ENCODE peak calls at places on chromosomes 16 and 17, in nine cellular contexts. One of them, this sample, is unnamed.

GRCh38 chr17:50613596-50613995 is 21.1 kb upstream of the ABCC3 start:
- DNase-seq in HL-60: no peak
- DNase-seq in GM23248: no peak
- DNase-seq in upper lobe of right lung: no peak
- DNase-seq in psoas muscle: no peak
- DNase-seq in endothelial cell of umbilical vein: peak; percentile 20
- DNase-seq in tibial nerve: no peak
- DNase-seq in cardiac muscle cell: peak; percentile 21
- DNase-seq in neuronal stem cell: no peak
- DNase-seq in this sample: no peak

GRCh38 chr17:77466596-77467223 is 325.9 kb downstream of the SEC14L1 start:
- DNase-seq in HL-60: no peak
- DNase-seq in GM23248: no peak
- DNase-seq in upper lobe of right lung: peak; percentile 60
- DNase-seq in psoas muscle: peak; percentile 52
- DNase-seq in endothelial cell of umbilical vein: no peak
- DNase-seq in tibial nerve: no peak
- DNase-seq in cardiac muscle cell: no peak
- DNase-seq in neuronal stem cell: no peak
- DNase-seq in this sample: no peak

GRCh38 chr17:68657166-68657940 is 56.2 kb upstream of the FAM20A start:
- DNase-seq in HL-60: no peak
- DNase-seq in GM23248: peak; percentile 57
- DNase-seq in upper lobe of right lung: no peak
- DNase-seq in psoas muscle: no peak
- DNase-seq in endothelial cell of umbilical vein: no peak
- DNase-seq in tibial nerve: no peak
- DNase-seq in cardiac muscle cell: no peak
- DNase-seq in neuronal stem cell: no peak
- DNase-seq in this sample: no peak

GRCh38 chr16:80751167-80751566 is 53.2 kb downstream of the CDYL2 start:
- DNase-seq in HL-60: no peak
- DNase-seq in GM23248: peak; percentile 72
- DNase-seq in upper lobe of right lung: no peak
- DNase-seq in psoas muscle: no peak
- DNase-seq in endothelial cell of umbilical vein: peak; percentile 51
- DNase-seq in tibial nerve: no peak
- DNase-seq in cardiac muscle cell: peak; percentile 80
- DNase-seq in neuronal stem cell: no peak
- DNase-seq in this sample: no peak

GRCh38 chr16:79071424-79071823 is 529.1 kb downstream of the MAF start:
- DNase-seq in HL-60: no peak
- DNase-seq in GM23248: no peak
- DNase-seq in upper lobe of right lung: no peak
- DNase-seq in psoas muscle: no peak
- DNase-seq in endothelial cell of umbilical vein: no peak
- DNase-seq in tibial nerve: peak; percentile 28
- DNase-seq in cardiac muscle cell: no peak
- DNase-seq in neuronal stem cell: no peak
- DNase-seq in this sample: no peak

GRCh38 chr17:4142107-4142900 is 526 bp downstream of the ZZEF1 start:
- DNase-seq in HL-60: no peak
- DNase-seq in GM23248: peak; percentile 78
- DNase-seq in upper lobe of right lung: peak; percentile 77
- DNase-seq in psoas muscle: peak; percentile 77
- DNase-seq in endothelial cell of umbilical vein: peak; percentile 49
- DNase-seq in tibial nerve: no peak
- DNase-seq in cardiac muscle cell: peak; percentile 44
- DNase-seq in neuronal stem cell: no peak
- DNase-seq in this sample: no peak

GRCh38 chr16:67917852-67918236 is 13.8 kb downstream of the CTRL start:
- DNase-seq in HL-60: no peak
- DNase-seq in GM23248: peak; percentile 97
- DNase-seq in upper lobe of right lung: no peak
- DNase-seq in psoas muscle: no peak
- DNase-seq in endothelial cell of umbilical vein: no peak
- DNase-seq in tibial nerve: no peak
- DNase-seq in cardiac muscle cell: no peak
- DNase-seq in neuronal stem cell: no peak
- DNase-seq in this sample: no peak

GRCh38 chr17:32302860-32303649 is 37.4 kb downstream of the RHBDL3 start:
- DNase-seq in HL-60: no peak
- DNase-seq in GM23248: no peak
- DNase-seq in upper lobe of right lung: no peak
- DNase-seq in psoas muscle: no peak
- DNase-seq in endothelial cell of umbilical vein: peak; percentile 28
- DNase-seq in tibial nerve: no peak
- DNase-seq in cardiac muscle cell: no peak
- DNase-seq in neuronal stem cell: no peak
- DNase-seq in this sample: no peak

GRCh38 chr16:80285089-80285488 is 255.7 kb upstream of the DYNLRB2 start:
- DNase-seq in HL-60: no peak
- DNase-seq in GM23248: peak; percentile 93
- DNase-seq in upper lobe of right lung: no peak
- DNase-seq in psoas muscle: no peak
- DNase-seq in endothelial cell of umbilical vein: no peak
- DNase-seq in tibial nerve: no peak
- DNase-seq in cardiac muscle cell: no peak
- DNase-seq in neuronal stem cell: no peak
- DNase-seq in this sample: no peak

GRCh38 chr16:67163164-67163902 is 1.2 kb upstream of the HSF4 start:
- DNase-seq in HL-60: no peak
- DNase-seq in GM23248: no peak
- DNase-seq in upper lobe of right lung: no peak
- DNase-seq in psoas muscle: peak; percentile 85
- DNase-seq in endothelial cell of umbilical vein: peak; percentile 55
- DNase-seq in tibial nerve: peak; percentile 16
- DNase-seq in cardiac muscle cell: peak; percentile 56
- DNase-seq in neuronal stem cell: no peak
- DNase-seq in this sample: no peak

GRCh38 chr16:77660311-77660710 is 62.0 kb upstream of the NUDT7 start:
- DNase-seq in HL-60: no peak
- DNase-seq in GM23248: peak; percentile 70
- DNase-seq in upper lobe of right lung: no peak
- DNase-seq in psoas muscle: no peak
- DNase-seq in endothelial cell of umbilical vein: peak; percentile 81
- DNase-seq in tibial nerve: no peak
- DNase-seq in cardiac muscle cell: peak; percentile 61
- DNase-seq in neuronal stem cell: peak; percentile 24
- DNase-seq in this sample: no peak

GRCh38 chr16:24838554-24839266 is 7.1 kb upstream of the SLC5A11 start:
- DNase-seq in HL-60: peak; percentile 62
- DNase-seq in GM23248: peak; percentile 88
- DNase-seq in upper lobe of right lung: no peak
- DNase-seq in psoas muscle: no peak
- DNase-seq in endothelial cell of umbilical vein: peak; percentile 91
- DNase-seq in tibial nerve: peak; percentile 39
- DNase-seq in cardiac muscle cell: peak; percentile 84
- DNase-seq in neuronal stem cell: no peak
- DNase-seq in this sample: peak; percentile 68

GRCh38 chr16:67841816-67842508 is at the start of gene THAP11:
- DNase-seq in HL-60: peak; percentile 96
- DNase-seq in GM23248: peak; percentile 99
- DNase-seq in upper lobe of right lung: peak; percentile 96
- DNase-seq in psoas muscle: peak; percentile 97
- DNase-seq in endothelial cell of umbilical vein: peak; percentile 95
- DNase-seq in tibial nerve: peak; percentile 95
- DNase-seq in cardiac muscle cell: peak; percentile 97
- DNase-seq in neuronal stem cell: peak; percentile 97
- DNase-seq in this sample: peak; percentile 97

GRCh38 chr17:57670769-57671545 is 74.1 kb downstream of the CCDC182 start:
- DNase-seq in HL-60: no peak
- DNase-seq in GM23248: peak; percentile 8
- DNase-seq in upper lobe of right lung: no peak
- DNase-seq in psoas muscle: no peak
- DNase-seq in endothelial cell of umbilical vein: no peak
- DNase-seq in tibial nerve: no peak
- DNase-seq in cardiac muscle cell: no peak
- DNase-seq in neuronal stem cell: no peak
- DNase-seq in this sample: peak; percentile 43

GRCh38 chr17:58246104-58246740 is 7.8 kb downstream of the LPO start:
- DNase-seq in HL-60: no peak
- DNase-seq in GM23248: no peak
- DNase-seq in upper lobe of right lung: no peak
- DNase-seq in psoas muscle: no peak
- DNase-seq in endothelial cell of umbilical vein: no peak
- DNase-seq in tibial nerve: no peak
- DNase-seq in cardiac muscle cell: no peak
- DNase-seq in neuronal stem cell: no peak
- DNase-seq in this sample: peak; percentile 36

GRCh38 chr16:52617591-52617990 is 70.6 kb upstream of the TOX3 start:
- DNase-seq in HL-60: no peak
- DNase-seq in GM23248: no peak
- DNase-seq in upper lobe of right lung: no peak
- DNase-seq in psoas muscle: no peak
- DNase-seq in endothelial cell of umbilical vein: no peak
- DNase-seq in tibial nerve: no peak
- DNase-seq in cardiac muscle cell: no peak
- DNase-seq in neuronal stem cell: no peak
- DNase-seq in this sample: no peak
- H3K4me3 ChIP-seq in HL-60: no peak overlapping the region
- H3K4me3 ChIP-seq in GM23248: no peak overlapping the region
- H3K4me3 ChIP-seq in upper lobe of right lung: no peak overlapping the region
- H3K4me3 ChIP-seq in psoas muscle: no peak overlapping the region
- H3K4me3 ChIP-seq in endothelial cell of umbilical vein: no peak overlapping the region
- H3K4me3 ChIP-seq in tibial nerve: no peak overlapping the region
- H3K4me3 ChIP-seq in cardiac muscle cell: no peak overlapping the region
- H3K4me3 ChIP-seq in neuronal stem cell: no peak overlapping the region
- H3K4me3 ChIP-seq in this sample: no peak overlapping the region

DNA sequence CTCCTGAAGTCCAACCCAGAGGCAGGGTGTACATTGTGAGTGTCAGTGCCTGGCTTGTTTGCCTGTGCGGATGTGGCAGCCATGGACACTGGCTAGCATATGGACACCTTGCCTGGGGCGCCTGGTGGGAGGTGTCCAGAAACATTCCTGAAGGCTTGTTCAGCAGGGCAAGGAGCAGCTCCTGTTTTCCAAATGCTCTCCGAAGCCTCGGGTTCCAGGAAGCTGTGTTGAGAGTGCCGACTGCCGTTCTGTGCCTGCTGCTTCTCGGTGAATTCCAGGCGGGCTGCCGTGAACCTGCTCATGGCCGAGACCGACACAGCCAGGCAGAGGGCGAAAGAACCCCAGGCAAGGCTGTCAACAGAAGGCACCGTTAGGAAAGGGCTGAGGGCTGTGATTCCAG is 10.9 kb upstream of the DHRS7C start:
- DNase-seq in HL-60: no peak
- DNase-seq in GM23248: no peak
- DNase-seq in upper lobe of right lung: no peak
- DNase-seq in psoas muscle: no peak
- DNase-seq in endothelial cell of umbilical vein: no peak
- DNase-seq in tibial nerve: no peak
- DNase-seq in cardiac muscle cell: peak; percentile 13
- DNase-seq in neuronal stem cell: no peak
- DNase-seq in this sample: no peak
- H3K27ac ChIP-seq in HL-60: no peak overlapping the region
- H3K27ac ChIP-seq in GM23248: no peak overlapping the region
- H3K27ac ChIP-seq in upper lobe of right lung: no peak overlapping the region
- H3K27ac ChIP-seq in psoas muscle: no peak overlapping the region
- H3K27ac ChIP-seq in endothelial cell of umbilical vein: no peak overlapping the region
- H3K27ac ChIP-seq in tibial nerve: no peak overlapping the region
- H3K27ac ChIP-seq in cardiac muscle cell: no peak overlapping the region
- H3K27ac ChIP-seq in neuronal stem cell: no peak overlapping the region
- H3K27ac ChIP-seq in this sample: peak overlapping the region; percentile 83

DNA sequence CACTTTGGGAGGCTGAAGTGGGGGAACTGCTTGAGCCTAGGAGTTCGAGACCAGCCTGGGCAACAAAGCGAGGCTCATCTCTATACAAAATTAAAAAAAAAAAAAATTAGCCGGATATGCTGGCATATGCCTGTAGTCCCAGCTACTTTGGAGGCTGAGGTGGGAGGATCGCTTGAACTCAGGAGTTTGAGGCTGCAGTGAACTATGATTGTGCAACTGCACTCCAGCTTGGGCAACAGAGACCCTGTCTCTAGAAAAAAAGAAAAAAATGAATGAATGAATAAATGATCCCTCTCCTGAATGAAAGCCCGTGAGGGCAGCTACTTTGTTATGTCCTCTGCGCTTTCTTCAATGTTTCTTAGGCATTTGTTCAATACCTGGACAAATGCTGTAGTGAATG is 27.7 kb upstream of the DHX8 start:
- DNase-seq in HL-60: no peak
- DNase-seq in GM23248: no peak
- DNase-seq in upper lobe of right lung: no peak
- DNase-seq in psoas muscle: no peak
- DNase-seq in endothelial cell of umbilical vein: no peak
- DNase-seq in tibial nerve: no peak
- DNase-seq in cardiac muscle cell: no peak
- DNase-seq in neuronal stem cell: no peak
- DNase-seq in this sample: no peak
- H3K4me3 ChIP-seq in HL-60: no peak overlapping the region
- H3K4me3 ChIP-seq in GM23248: no peak overlapping the region
- H3K4me3 ChIP-seq in upper lobe of right lung: no peak overlapping the region
- H3K4me3 ChIP-seq in psoas muscle: no peak overlapping the region
- H3K4me3 ChIP-seq in endothelial cell of umbilical vein: no peak overlapping the region
- H3K4me3 ChIP-seq in tibial nerve: no peak overlapping the region
- H3K4me3 ChIP-seq in cardiac muscle cell: no peak overlapping the region
- H3K4me3 ChIP-seq in neuronal stem cell: no peak overlapping the region
- H3K4me3 ChIP-seq in this sample: no peak overlapping the region

DNA sequence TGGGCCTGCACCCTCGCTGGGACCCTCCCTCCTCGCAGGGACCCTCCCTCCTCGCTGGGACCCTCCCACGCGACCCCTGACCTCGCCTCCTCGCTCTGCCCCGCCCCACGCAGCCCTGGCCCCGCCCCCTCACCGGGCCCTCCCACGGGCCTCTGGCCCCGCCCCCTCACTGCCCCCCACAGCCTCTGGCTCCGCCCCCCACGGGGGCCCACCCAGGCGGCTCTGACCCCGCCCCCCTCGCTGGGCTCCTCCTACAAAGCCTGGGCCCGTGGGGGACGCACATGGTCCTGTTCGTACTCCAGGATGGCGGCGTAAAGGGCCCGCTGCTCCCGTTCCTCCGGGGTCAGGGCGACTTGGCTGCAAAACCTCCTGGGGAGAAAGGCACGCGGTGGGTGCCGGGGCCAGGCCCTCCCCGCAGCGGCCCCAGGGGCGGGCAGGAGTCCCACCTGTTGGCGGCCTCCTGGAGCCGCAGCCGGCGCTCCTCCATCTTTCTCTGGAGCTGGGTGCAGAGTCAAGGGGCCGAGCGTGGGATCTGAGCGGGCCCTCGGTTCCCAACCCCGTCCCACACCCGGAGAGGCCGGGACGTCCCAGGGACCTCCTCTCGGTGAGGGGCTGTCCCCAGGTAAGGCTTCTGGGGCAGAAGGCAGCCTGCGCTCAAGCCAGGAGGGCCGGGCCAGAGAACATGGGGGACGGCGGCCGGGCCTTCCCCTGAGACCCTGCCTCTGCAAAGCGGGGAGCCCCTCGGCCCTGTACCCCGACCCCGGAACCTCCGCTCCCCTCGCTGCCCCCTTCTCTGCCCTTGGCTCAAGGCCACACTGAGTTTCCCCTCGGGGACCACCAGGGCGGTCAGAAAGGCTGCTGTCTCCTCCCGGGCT is 8.9 kb downstream of the VPS9D1 start:
- DNase-seq in HL-60: no peak
- DNase-seq in GM23248: peak; percentile 84
- DNase-seq in upper lobe of right lung: peak; percentile 78
- DNase-seq in psoas muscle: no peak
- DNase-seq in endothelial cell of umbilical vein: peak; percentile 66
- DNase-seq in tibial nerve: no peak
- DNase-seq in cardiac muscle cell: peak; percentile 75
- DNase-seq in neuronal stem cell: no peak
- DNase-seq in this sample: no peak
- H3K27ac ChIP-seq in HL-60: no peak overlapping the region
- H3K27ac ChIP-seq in GM23248: no peak overlapping the region
- H3K27ac ChIP-seq in upper lobe of right lung: no peak overlapping the region
- H3K27ac ChIP-seq in psoas muscle: no peak overlapping the region
- H3K27ac ChIP-seq in endothelial cell of umbilical vein: peak overlapping the region; percentile 78
- H3K27ac ChIP-seq in tibial nerve: no peak overlapping the region
- H3K27ac ChIP-seq in cardiac muscle cell: no peak overlapping the region
- H3K27ac ChIP-seq in neuronal stem cell: no peak overlapping the region
- H3K27ac ChIP-seq in this sample: no peak overlapping the region